ENCODE peak calls at places on chromosomes 4 and X, in eight cellular contexts. One of them, this sample, is unnamed.

GRCh38 chrX:9278475-9279270 is 186.2 kb upstream of the TBL1X start:
- DNase-seq in M059J: peak; percentile 20
- DNase-seq in NCI-H2171: no peak
- DNase-seq in GM13977: no peak
- DNase-seq in GM06990: no peak
- DNase-seq in stimulated activated CD4-positive, alpha-beta T cell treated with anti-CD3 and anti-CD28 coated beads, Interleukin-2, amount 100 ng/mL, for 24 hours: no peak
- DNase-seq in HT1080: no peak
- DNase-seq in LHCN-M2: peak; percentile 10
- DNase-seq in this sample: no peak

GRCh38 chr4:47499705-47500104 is 14.6 kb downstream of the ATP10D start:
- DNase-seq in GM13977: no peak
- DNase-seq in HT1080: no peak
- DNase-seq in stimulated activated CD4-positive, alpha-beta T cell treated with anti-CD3 and anti-CD28 coated beads, Interleukin-2, amount 100 ng/mL, for 24 hours: no peak
- DNase-seq in M059J: no peak
- DNase-seq in GM06990: no peak
- DNase-seq in LHCN-M2: no peak
- DNase-seq in NCI-H2171: no peak
- DNase-seq in this sample: no peak

GRCh38 chr4:8869002-8869878 is 2.4 kb downstream of the HMX1 start:
- DNase-seq in GM13977: no peak
- DNase-seq in stimulated activated CD4-positive, alpha-beta T cell treated with anti-CD3 and anti-CD28 coated beads, Interleukin-2, amount 100 ng/mL, for 24 hours: no peak
- DNase-seq in GM06990: no peak
- DNase-seq in M059J: no peak
- DNase-seq in NCI-H2171: no peak
- DNase-seq in HT1080: no peak
- DNase-seq in LHCN-M2: no peak
- DNase-seq in this sample: no peak

GRCh38 chr4:8587469-8588195 is 4.9 kb upstream of the CPZ start:
- DNase-seq in M059J: no peak
- DNase-seq in GM06990: no peak
- DNase-seq in stimulated activated CD4-positive, alpha-beta T cell treated with anti-CD3 and anti-CD28 coated beads, Interleukin-2, amount 100 ng/mL, for 24 hours: no peak
- DNase-seq in NCI-H2171: no peak
- DNase-seq in HT1080: no peak
- DNase-seq in GM13977: no peak
- DNase-seq in LHCN-M2: no peak
- DNase-seq in this sample: no peak

GRCh38 chrX:138914751-138915150 is 203.2 kb upstream of the FGF13 start:
- DNase-seq in LHCN-M2: no peak
- DNase-seq in GM06990: no peak
- DNase-seq in M059J: no peak
- DNase-seq in stimulated activated CD4-positive, alpha-beta T cell treated with anti-CD3 and anti-CD28 coated beads, Interleukin-2, amount 100 ng/mL, for 24 hours: no peak
- DNase-seq in GM13977: no peak
- DNase-seq in NCI-H2171: no peak
- DNase-seq in HT1080: no peak
- DNase-seq in this sample: no peak

GRCh38 chrX:39409246-39409917 is 608.1 kb downstream of the MID1IP1 start:
- DNase-seq in M059J: no peak
- DNase-seq in NCI-H2171: no peak
- DNase-seq in GM06990: no peak
- DNase-seq in HT1080: no peak
- DNase-seq in GM13977: no peak
- DNase-seq in LHCN-M2: no peak
- DNase-seq in stimulated activated CD4-positive, alpha-beta T cell treated with anti-CD3 and anti-CD28 coated beads, Interleukin-2, amount 100 ng/mL, for 24 hours: no peak
- DNase-seq in this sample: no peak

GRCh38 chrX:150899191-150899757 is 806 bp upstream of the CD99L2 start:
- DNase-seq in HT1080: no peak
- DNase-seq in M059J: peak; percentile 56
- DNase-seq in NCI-H2171: no peak
- DNase-seq in GM13977: peak; percentile 31
- DNase-seq in stimulated activated CD4-positive, alpha-beta T cell treated with anti-CD3 and anti-CD28 coated beads, Interleukin-2, amount 100 ng/mL, for 24 hours: peak; percentile 26
- DNase-seq in GM06990: peak; percentile 57
- DNase-seq in LHCN-M2: no peak
- DNase-seq in this sample: no peak

GRCh38 chr4:47945930-47946726 is 31.7 kb upstream of the NFXL1 start:
- DNase-seq in GM13977: no peak
- DNase-seq in stimulated activated CD4-positive, alpha-beta T cell treated with anti-CD3 and anti-CD28 coated beads, Interleukin-2, amount 100 ng/mL, for 24 hours: no peak
- DNase-seq in GM06990: no peak
- DNase-seq in HT1080: no peak
- DNase-seq in NCI-H2171: no peak
- DNase-seq in M059J: no peak
- DNase-seq in LHCN-M2: no peak
- DNase-seq in this sample: no peak

GRCh38 chrX:72142931-72143709 is 11.4 kb upstream of the RTL5 start:
- DNase-seq in GM06990: no peak
- DNase-seq in M059J: no peak
- DNase-seq in HT1080: no peak
- DNase-seq in LHCN-M2: no peak
- DNase-seq in NCI-H2171: no peak
- DNase-seq in GM13977: no peak
- DNase-seq in stimulated activated CD4-positive, alpha-beta T cell treated with anti-CD3 and anti-CD28 coated beads, Interleukin-2, amount 100 ng/mL, for 24 hours: no peak
- DNase-seq in this sample: no peak

GRCh38 chr4:48943387-48943786 is 36.8 kb upstream of the OCIAD2 start:
- DNase-seq in M059J: peak; percentile 45
- DNase-seq in LHCN-M2: no peak
- DNase-seq in GM06990: no peak
- DNase-seq in stimulated activated CD4-positive, alpha-beta T cell treated with anti-CD3 and anti-CD28 coated beads, Interleukin-2, amount 100 ng/mL, for 24 hours: peak; percentile 4
- DNase-seq in NCI-H2171: no peak
- DNase-seq in GM13977: no peak
- DNase-seq in HT1080: peak; percentile 37
- DNase-seq in this sample: peak; percentile 22

GRCh38 chrX:2631743-2632532 is 59.2 kb upstream of the CD99 start:
- DNase-seq in M059J: no peak
- DNase-seq in HT1080: no peak
- DNase-seq in NCI-H2171: no peak
- DNase-seq in LHCN-M2: no peak
- DNase-seq in stimulated activated CD4-positive, alpha-beta T cell treated with anti-CD3 and anti-CD28 coated beads, Interleukin-2, amount 100 ng/mL, for 24 hours: no peak
- DNase-seq in GM06990: no peak
- DNase-seq in GM13977: no peak
- DNase-seq in this sample: no peak

GRCh38 chrX:28225508-28225907 is 244.3 kb upstream of the DCAF8L1 start:
- DNase-seq in M059J: no peak
- DNase-seq in NCI-H2171: no peak
- DNase-seq in stimulated activated CD4-positive, alpha-beta T cell treated with anti-CD3 and anti-CD28 coated beads, Interleukin-2, amount 100 ng/mL, for 24 hours: no peak
- DNase-seq in HT1080: no peak
- DNase-seq in LHCN-M2: no peak
- DNase-seq in GM13977: no peak
- DNase-seq in GM06990: no peak
- DNase-seq in this sample: peak; percentile 5

GRCh38 chr4:24794111-24794860 is 1.1 kb upstream of the SOD3 start:
- DNase-seq in M059J: peak; percentile 48
- DNase-seq in GM06990: no peak
- DNase-seq in LHCN-M2: no peak
- DNase-seq in stimulated activated CD4-positive, alpha-beta T cell treated with anti-CD3 and anti-CD28 coated beads, Interleukin-2, amount 100 ng/mL, for 24 hours: no peak
- DNase-seq in HT1080: no peak
- DNase-seq in GM13977: no peak
- DNase-seq in NCI-H2171: no peak
- DNase-seq in this sample: no peak

GRCh38 chr4:175330236-175330635 is 412.1 kb downstream of the ADAM29 start:
- DNase-seq in LHCN-M2: no peak
- DNase-seq in M059J: no peak
- DNase-seq in stimulated activated CD4-positive, alpha-beta T cell treated with anti-CD3 and anti-CD28 coated beads, Interleukin-2, amount 100 ng/mL, for 24 hours: no peak
- DNase-seq in NCI-H2171: no peak
- DNase-seq in HT1080: no peak
- DNase-seq in GM06990: no peak
- DNase-seq in GM13977: no peak
- DNase-seq in this sample: no peak

GRCh38 chr4:8407316-8407715 is 33.2 kb downstream of the ACOX3 start:
- DNase-seq in LHCN-M2: no peak
- DNase-seq in NCI-H2171: no peak
- DNase-seq in GM06990: no peak
- DNase-seq in HT1080: no peak
- DNase-seq in stimulated activated CD4-positive, alpha-beta T cell treated with anti-CD3 and anti-CD28 coated beads, Interleukin-2, amount 100 ng/mL, for 24 hours: no peak
- DNase-seq in GM13977: no peak
- DNase-seq in M059J: no peak
- DNase-seq in this sample: no peak

GRCh38 chr4:159655547-159655946 is 552.7 kb downstream of the RAPGEF2 start:
- DNase-seq in GM13977: no peak
- DNase-seq in NCI-H2171: no peak
- DNase-seq in HT1080: peak; percentile 92
- DNase-seq in GM06990: no peak
- DNase-seq in LHCN-M2: peak; percentile 99
- DNase-seq in M059J: peak; percentile 87
- DNase-seq in stimulated activated CD4-positive, alpha-beta T cell treated with anti-CD3 and anti-CD28 coated beads, Interleukin-2, amount 100 ng/mL, for 24 hours: no peak
- DNase-seq in this sample: no peak

GRCh38 chr4:188092824-188093223 is 16.6 kb downstream of the TRIML2 start:
- DNase-seq in HT1080: no peak
- DNase-seq in GM13977: no peak
- DNase-seq in GM06990: no peak
- DNase-seq in M059J: peak; percentile 27
- DNase-seq in NCI-H2171: no peak
- DNase-seq in stimulated activated CD4-positive, alpha-beta T cell treated with anti-CD3 and anti-CD28 coated beads, Interleukin-2, amount 100 ng/mL, for 24 hours: no peak
- DNase-seq in LHCN-M2: no peak
- DNase-seq in this sample: no peak

GRCh38 chr4:71709961-71710360 is 73.9 kb downstream of the GC start:
- DNase-seq in GM06990: no peak
- DNase-seq in stimulated activated CD4-positive, alpha-beta T cell treated with anti-CD3 and anti-CD28 coated beads, Interleukin-2, amount 100 ng/mL, for 24 hours: no peak
- DNase-seq in M059J: peak; percentile 14
- DNase-seq in NCI-H2171: no peak
- DNase-seq in GM13977: no peak
- DNase-seq in HT1080: no peak
- DNase-seq in LHCN-M2: no peak
- DNase-seq in this sample: no peak

GRCh38 chr4:67873116-67873515 is 10.7 kb downstream of the TMPRSS11D start:
- DNase-seq in M059J: no peak
- DNase-seq in GM06990: no peak
- DNase-seq in HT1080: no peak
- DNase-seq in GM13977: no peak
- DNase-seq in stimulated activated CD4-positive, alpha-beta T cell treated with anti-CD3 and anti-CD28 coated beads, Interleukin-2, amount 100 ng/mL, for 24 hours: no peak
- DNase-seq in LHCN-M2: no peak
- DNase-seq in NCI-H2171: no peak
- DNase-seq in this sample: no peak

GRCh38 chrX:111180750-111181240 is 84.8 kb downstream of the PAK3 start:
- DNase-seq in stimulated activated CD4-positive, alpha-beta T cell treated with anti-CD3 and anti-CD28 coated beads, Interleukin-2, amount 100 ng/mL, for 24 hours: no peak
- DNase-seq in GM13977: no peak
- DNase-seq in NCI-H2171: no peak
- DNase-seq in HT1080: no peak
- DNase-seq in LHCN-M2: no peak
- DNase-seq in GM06990: no peak
- DNase-seq in M059J: no peak
- DNase-seq in this sample: no peak

GRCh38 chr4:140115140-140115539 is 38.8 kb downstream of the MAML3 start:
- DNase-seq in NCI-H2171: no peak
- DNase-seq in M059J: no peak
- DNase-seq in GM13977: no peak
- DNase-seq in HT1080: no peak
- DNase-seq in stimulated activated CD4-positive, alpha-beta T cell treated with anti-CD3 and anti-CD28 coated beads, Interleukin-2, amount 100 ng/mL, for 24 hours: no peak
- DNase-seq in GM06990: no peak
- DNase-seq in LHCN-M2: no peak
- DNase-seq in this sample: no peak

GRCh38 chrX:55907968-55908607 is 190.5 kb downstream of the RRAGB start:
- DNase-seq in GM13977: peak; percentile 25
- DNase-seq in GM06990: peak; percentile 78
- DNase-seq in NCI-H2171: no peak
- DNase-seq in M059J: peak; percentile 60
- DNase-seq in LHCN-M2: peak; percentile 59
- DNase-seq in HT1080: peak; percentile 27
- DNase-seq in stimulated activated CD4-positive, alpha-beta T cell treated with anti-CD3 and anti-CD28 coated beads, Interleukin-2, amount 100 ng/mL, for 24 hours: peak; percentile 57
- DNase-seq in this sample: no peak

GRCh38 chr4:164357957-164358356 is 396.0 kb upstream of the SMIM31 start:
- DNase-seq in stimulated activated CD4-positive, alpha-beta T cell treated with anti-CD3 and anti-CD28 coated beads, Interleukin-2, amount 100 ng/mL, for 24 hours: no peak
- DNase-seq in GM13977: no peak
- DNase-seq in M059J: peak; percentile 37
- DNase-seq in HT1080: peak; percentile 52
- DNase-seq in GM06990: no peak
- DNase-seq in NCI-H2171: no peak
- DNase-seq in LHCN-M2: peak; percentile 39
- DNase-seq in this sample: no peak

GRCh38 chr4:89737888-89738287 is 99.1 kb downstream of the SNCA start:
- DNase-seq in HT1080: peak; percentile 31
- DNase-seq in GM06990: no peak
- DNase-seq in LHCN-M2: peak; percentile 85
- DNase-seq in NCI-H2171: no peak
- DNase-seq in stimulated activated CD4-positive, alpha-beta T cell treated with anti-CD3 and anti-CD28 coated beads, Interleukin-2, amount 100 ng/mL, for 24 hours: no peak
- DNase-seq in GM13977: no peak
- DNase-seq in M059J: peak; percentile 80
- DNase-seq in this sample: no peak

GRCh38 chrX:8879750-8880149 is 78.6 kb upstream of the FAM9A start:
- DNase-seq in M059J: peak; percentile 36
- DNase-seq in NCI-H2171: no peak
- DNase-seq in stimulated activated CD4-positive, alpha-beta T cell treated with anti-CD3 and anti-CD28 coated beads, Interleukin-2, amount 100 ng/mL, for 24 hours: peak; percentile 30
- DNase-seq in HT1080: no peak
- DNase-seq in GM06990: no peak
- DNase-seq in GM13977: peak; percentile 8
- DNase-seq in LHCN-M2: peak; percentile 7
- DNase-seq in this sample: peak; percentile 1

GRCh38 chr4:82718067-82718935 is 80.3 kb downstream of the SCD5 start:
- DNase-seq in NCI-H2171: no peak
- DNase-seq in M059J: no peak
- DNase-seq in LHCN-M2: no peak
- DNase-seq in stimulated activated CD4-positive, alpha-beta T cell treated with anti-CD3 and anti-CD28 coated beads, Interleukin-2, amount 100 ng/mL, for 24 hours: no peak
- DNase-seq in GM06990: no peak
- DNase-seq in HT1080: no peak
- DNase-seq in GM13977: no peak
- DNase-seq in this sample: peak; percentile 9

GRCh38 chr4:74364649-74365491 is at the start of gene EREG:
- DNase-seq in GM13977: peak; percentile 46
- DNase-seq in HT1080: no peak
- DNase-seq in stimulated activated CD4-positive, alpha-beta T cell treated with anti-CD3 and anti-CD28 coated beads, Interleukin-2, amount 100 ng/mL, for 24 hours: peak; percentile 31
- DNase-seq in LHCN-M2: peak; percentile 26
- DNase-seq in M059J: peak; percentile 41
- DNase-seq in GM06990: peak; percentile 7
- DNase-seq in NCI-H2171: no peak
- DNase-seq in this sample: no peak

GRCh38 chr4:177484613-177485021 is 42.4 kb upstream of the AGA start:
- DNase-seq in LHCN-M2: peak; percentile 85
- DNase-seq in GM06990: no peak
- DNase-seq in NCI-H2171: no peak
- DNase-seq in stimulated activated CD4-positive, alpha-beta T cell treated with anti-CD3 and anti-CD28 coated beads, Interleukin-2, amount 100 ng/mL, for 24 hours: no peak
- DNase-seq in GM13977: no peak
- DNase-seq in HT1080: peak; percentile 93
- DNase-seq in M059J: peak; percentile 88
- DNase-seq in this sample: peak; percentile 17

GRCh38 chrX:37302569-37302968 is 46.6 kb upstream of the PRRG1 start:
- DNase-seq in GM13977: no peak
- DNase-seq in HT1080: peak; percentile 2
- DNase-seq in stimulated activated CD4-positive, alpha-beta T cell treated with anti-CD3 and anti-CD28 coated beads, Interleukin-2, amount 100 ng/mL, for 24 hours: no peak
- DNase-seq in LHCN-M2: peak; percentile 8
- DNase-seq in NCI-H2171: no peak
- DNase-seq in M059J: peak; percentile 32
- DNase-seq in GM06990: no peak
- DNase-seq in this sample: peak; percentile 7

GRCh38 chr4:6359536-6360308 is 90.1 kb downstream of the WFS1 start:
- DNase-seq in stimulated activated CD4-positive, alpha-beta T cell treated with anti-CD3 and anti-CD28 coated beads, Interleukin-2, amount 100 ng/mL, for 24 hours: no peak
- DNase-seq in NCI-H2171: no peak
- DNase-seq in GM13977: no peak
- DNase-seq in HT1080: no peak
- DNase-seq in GM06990: no peak
- DNase-seq in M059J: no peak
- DNase-seq in LHCN-M2: no peak
- DNase-seq in this sample: no peak

GRCh38 chr4:3879681-3880594 is 113.8 kb downstream of the ADRA2C start:
- DNase-seq in GM13977: peak; percentile 38
- DNase-seq in M059J: no peak
- DNase-seq in stimulated activated CD4-positive, alpha-beta T cell treated with anti-CD3 and anti-CD28 coated beads, Interleukin-2, amount 100 ng/mL, for 24 hours: no peak
- DNase-seq in NCI-H2171: no peak
- DNase-seq in HT1080: no peak
- DNase-seq in GM06990: no peak
- DNase-seq in LHCN-M2: no peak
- DNase-seq in this sample: no peak

GRCh38 chr4:173001571-173001970 is 167.0 kb upstream of the GALNT7 start:
- DNase-seq in NCI-H2171: no peak
- DNase-seq in GM06990: no peak
- DNase-seq in LHCN-M2: peak; percentile 82
- DNase-seq in HT1080: peak; percentile 72
- DNase-seq in stimulated activated CD4-positive, alpha-beta T cell treated with anti-CD3 and anti-CD28 coated beads, Interleukin-2, amount 100 ng/mL, for 24 hours: no peak
- DNase-seq in M059J: peak; percentile 67
- DNase-seq in GM13977: no peak
- DNase-seq in this sample: no peak

GRCh38 chrX:78725257-78725656 is 22.3 kb upstream of the LPAR4 start:
- DNase-seq in NCI-H2171: no peak
- DNase-seq in GM13977: no peak
- DNase-seq in LHCN-M2: no peak
- DNase-seq in HT1080: no peak
- DNase-seq in M059J: peak; percentile 5
- DNase-seq in stimulated activated CD4-positive, alpha-beta T cell treated with anti-CD3 and anti-CD28 coated beads, Interleukin-2, amount 100 ng/mL, for 24 hours: no peak
- DNase-seq in GM06990: no peak
- DNase-seq in this sample: no peak

GRCh38 chr4:169017971-169018370 is 7.9 kb upstream of the CBR4 start:
- DNase-seq in HT1080: no peak
- DNase-seq in M059J: no peak
- DNase-seq in GM13977: no peak
- DNase-seq in LHCN-M2: no peak
- DNase-seq in GM06990: no peak
- DNase-seq in stimulated activated CD4-positive, alpha-beta T cell treated with anti-CD3 and anti-CD28 coated beads, Interleukin-2, amount 100 ng/mL, for 24 hours: no peak
- DNase-seq in NCI-H2171: no peak
- DNase-seq in this sample: no peak